ENCODE peak calls at places on chromosomes 7 and 10, in seven cellular contexts. H, R, W, Y, T, M and U are unnamed samples. For H3K4me1, H3K9me3 and H4K20me1, the result is how much of the 10 kb centered on the place peaks cover.

GRCh38 chr10:43237128-43237527 is 29.7 kb downstream of the RASGEF1A start:
- DNase-seq in H (no peak), R (no peak), W (no peak), Y (no peak), T (no peak), M (no peak), U (no peak)

GRCh38 chr7:36865019-36865418 is 140.7 kb upstream of the AOAH start:
- DNase-seq in H (no peak), R (no peak), W (no peak), Y (peak), T (no peak), M (no peak), U (no peak)

GRCh38 chr10:94194256-94194655 is 168.5 kb downstream of the NOC3L start:
- DNase-seq in H (peak), R (no peak), W (peak), Y (peak), T (peak), M (no peak), U (no peak)

GRCh38 chr7:97005764-97006145 is 402 bp downstream of the DLX6 start:
- DNase-seq in H (no peak), R (no peak), W (no peak), Y (no peak), T (no peak), M (no peak), U (no peak)

GRCh38 chr7:116802144-116802747 is 60.1 kb upstream of the CAPZA2 start:
- DNase-seq in H (peak), R (no peak), W (no peak), Y (peak), T (peak), M (peak), U (no peak)

GRCh38 chr7:6026011-6026819 is 5.0 kb upstream of the ANKRD61 start:
- DNase-seq in H (peak), R (peak), W (peak), Y (peak), T (peak), M (peak), U (peak)

GRCh38 chr7:155454183-155455112 is 3.5 kb upstream of the EN2 start:
- DNase-seq in H (no peak), R (no peak), W (no peak), Y (no peak), T (no peak), M (peak), U (peak)

GRCh38 chr7:82109288-82109687 is 334.3 kb downstream of the CACNA2D1 start:
- DNase-seq in H (peak), R (no peak), W (no peak), Y (peak), T (peak), M (no peak), U (no peak)

GRCh38 chr10:7955446-7955845 is 99.0 kb upstream of the GATA3 start:
- DNase-seq in H (peak), R (no peak), W (no peak), Y (no peak), T (no peak), M (no peak), U (no peak)

GRCh38 chr7:86598311-86598710 is 45.4 kb upstream of the GRM3 start:
- DNase-seq in H (no peak), R (peak), W (peak), Y (no peak), T (no peak), M (peak), U (no peak)

GRCh38 chr7:4668510-4668847 is 13.6 kb upstream of the FOXK1 start:
- DNase-seq in H (no peak), R (no peak), W (no peak), Y (no peak), T (no peak), M (no peak), U (no peak)

GRCh38 chr7:105277341-105277740 is 111.4 kb downstream of the SRPK2 start:
- DNase-seq in H (peak), R (no peak), W (peak), Y (peak), T (peak), M (no peak), U (no peak)

GRCh38 chr10:28467615-28468014 is 65.3 kb upstream of the WAC start:
- DNase-seq in H (no peak), R (no peak), W (no peak), Y (no peak), T (no peak), M (no peak), U (no peak)

GRCh38 chr10:80081801-80082750 is 3.6 kb downstream of the TMEM254 start:
- DNase-seq in H (no peak), R (no peak), W (peak), Y (no peak), T (peak), M (no peak), U (no peak)

GRCh38 chr7:127546313-127546712 is 39.1 kb downstream of the GCC1 start:
- DNase-seq in H (no peak), R (no peak), W (no peak), Y (no peak), T (no peak), M (no peak), U (no peak)

GRCh38 chr10:48495282-48496045 is 109.4 kb downstream of the ARHGAP22 start:
- DNase-seq in H (no peak), R (no peak), W (no peak), Y (no peak), T (no peak), M (no peak), U (peak)

GRCh38 chr10:1189166-1190051 is 133.2 kb downstream of the WDR37 start:
- DNase-seq in H (no peak), R (no peak), W (no peak), Y (no peak), T (no peak), M (no peak), U (no peak)

GRCh38 chr7:20190588-20190987 is 26.6 kb downstream of the MACC1 start:
- DNase-seq in H (no peak), R (no peak), W (no peak), Y (no peak), T (no peak), M (no peak), U (no peak)

GRCh38 chr7:84663224-84663623 is 468.6 kb upstream of the SEMA3A start:
- DNase-seq in H (peak), R (no peak), W (no peak), Y (no peak), T (peak), M (no peak), U (no peak)

GRCh38 chr10:63266337-63267327 is 133.5 kb downstream of the NRBF2 start:
- DNase-seq in H (peak), R (no peak), W (no peak), Y (no peak), T (no peak), M (peak), U (no peak)

GRCh38 chr10:125023862-125024495 is 82.1 kb downstream of the ZRANB1 start:
- DNase-seq in H (peak), R (no peak), W (no peak), Y (no peak), T (no peak), M (no peak), U (no peak)

GRCh38 chr10:62047240-62047897 is 145.9 kb downstream of the ARID5B start:
- DNase-seq in H (peak), R (no peak), W (no peak), Y (peak), T (peak), M (no peak), U (peak)

GRCh38 chr7:95427914-95428516 is 6.8 kb downstream of the PON2 start:
- DNase-seq in H (no peak), R (no peak), W (no peak), Y (no peak), T (no peak), M (peak), U (no peak)

GRCh38 chr10:5234106-5234877 is 37.7 kb downstream of the AKR1C4 start:
- DNase-seq in H (peak), R (no peak), W (peak), Y (no peak), T (peak), M (no peak), U (peak)

GRCh38 chr7:128236924-128237586 is 4.0 kb upstream of the LEP start:
- DNase-seq in H (peak), R (no peak), W (no peak), Y (peak), T (peak), M (no peak), U (peak)

GRCh38 chr10:97003804-97004201 is 171.7 kb downstream of the LCOR start:
- DNase-seq in H (no peak), R (no peak), W (no peak), Y (no peak), T (no peak), M (no peak), U (no peak)

GRCh38 chr10:34351161-34351560 is 463.9 kb downstream of the PARD3 start:
- DNase-seq in H (peak), R (no peak), W (no peak), Y (peak), T (peak), M (no peak), U (peak)

GRCh38 chr7:107463139-107464078 is 6.4 kb upstream of the GPR22 start:
- DNase-seq in H (peak), R (peak), W (peak), Y (peak), T (peak), M (peak), U (peak)

GRCh38 chr7:148503900-148504487 is 86.6 kb upstream of the C7orf33 start:
- DNase-seq in H (peak), R (no peak), W (peak), Y (peak), T (peak), M (peak), U (peak)

GRCh38 chr7:156932006-156932405 is 17.5 kb upstream of the NOM1 start:
- DNase-seq in H (peak), R (no peak), W (no peak), Y (no peak), T (no peak), M (no peak), U (peak)

GRCh38 chr10:6607187-6607586 is 27.1 kb upstream of the PRKCQ start:
- DNase-seq in H (no peak), R (no peak), W (no peak), Y (no peak), T (no peak), M (no peak), U (no peak)

GRCh38 chr7:84637568-84638338 is 443.2 kb upstream of the SEMA3A start:
- DNase-seq in H (peak), R (no peak), W (peak), Y (peak), T (peak), M (peak), U (no peak)

GRCh38 chr10:82221750-82222149 is 346.8 kb downstream of the NRG3 start:
- DNase-seq in H (no peak), R (peak), W (no peak), Y (no peak), T (no peak), M (peak), U (no peak)

GRCh38 chr10:5890519-5890878 is 456 bp downstream of the FBH1 start:
- DNase-seq in H (peak), R (no peak), W (peak), Y (peak), T (no peak), M (peak), U (peak)

GRCh38 chr10:48533951-48534720 is 70.7 kb downstream of the ARHGAP22 start:
- DNase-seq in H (peak), R (peak), W (no peak), Y (peak), T (no peak), M (no peak), U (no peak)

GRCh38 chr10:72918352-72918751 is 24.8 kb downstream of the OIT3 start:
- DNase-seq in H (no peak), R (no peak), W (no peak), Y (no peak), T (no peak), M (no peak), U (no peak)

GRCh38 chr7:151992375-151992774 is 33.1 kb upstream of the GALNT11 start:
- DNase-seq in H (peak), R (peak), W (peak), Y (peak), T (no peak), M (peak), U (no peak)

GRCh38 chr10:109114578-109114977 is 808.7 kb downstream of the XPNPEP1 start:
- DNase-seq in H (peak), R (no peak), W (no peak), Y (no peak), T (no peak), M (no peak), U (no peak)

GRCh38 chr10:49177391-49178355 is 10.5 kb downstream of the TMEM273 start:
- DNase-seq in H (peak), R (no peak), W (peak), Y (peak), T (peak), M (no peak), U (peak)

GRCh38 chr10:11227103-11227502 is 209.4 kb downstream of the CELF2 start:
- DNase-seq in H (no peak), R (no peak), W (no peak), Y (no peak), T (no peak), M (no peak), U (no peak)
- H3K4me1 ChIP-seq in H (under half), R (under half), W (under half), Y (under half), T (under half), M (under half), U (under half)

GRCh38 chr7:157952050-157952667 is 615.4 kb downstream of the DNAJB6 start:
- DNase-seq in H (no peak), R (peak), W (no peak), Y (no peak), T (no peak), M (no peak), U (no peak)

GRCh38 chr7:157952841-157953645 is 616.2 kb downstream of the DNAJB6 start:
- DNase-seq in H (no peak), R (peak), W (no peak), Y (no peak), T (no peak), M (no peak), U (no peak)

GRCh38 chr7:157951300-157952049 is 614.7 kb downstream of the DNAJB6 start:
- DNase-seq in H (no peak), R (peak), W (no peak), Y (no peak), T (no peak), M (no peak), U (no peak)

GRCh38 chr7:157955383-157955999 is 618.7 kb downstream of the DNAJB6 start:
- DNase-seq in H (no peak), R (peak), W (no peak), Y (no peak), T (no peak), M (peak), U (no peak)

DNA sequence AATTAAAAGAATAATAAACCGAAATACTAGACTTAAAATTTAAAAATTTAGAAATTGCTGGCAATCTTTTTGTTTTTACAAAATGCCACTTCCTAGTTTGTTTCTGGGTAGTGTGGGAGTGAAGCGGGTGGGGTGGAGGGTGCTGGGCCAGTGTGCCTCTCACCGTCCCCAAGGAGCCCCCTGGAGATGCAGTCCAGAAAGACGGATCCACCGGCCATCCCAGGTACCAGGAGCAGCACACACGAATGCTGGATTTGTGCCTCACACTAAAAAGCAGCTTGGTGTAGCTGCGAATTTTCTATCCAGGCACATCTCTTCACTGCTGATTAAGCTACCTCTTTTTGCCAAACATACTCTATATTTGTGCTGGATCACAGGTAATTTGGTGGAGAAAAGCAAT is 618.1 kb downstream of the DNAJB6 start:
- DNase-seq in H (no peak), R (no peak), W (no peak), Y (no peak), T (no peak), M (no peak), U (no peak)
- H3K9me3 ChIP-seq in H (under half), R (under half), W (under half), Y (under half), T (under half), M (under half), U (under half)

GRCh38 chr10:110996256-110996655 is 76.9 kb downstream of the SHOC2 start:
- DNase-seq in H (no peak), R (no peak), W (no peak), Y (no peak), T (no peak), M (no peak), U (no peak)
- H4K20me1 ChIP-seq in H (under half), R (under half), W (under half), Y (under half), T (under half), M (under half), U (under half)

GRCh38 chr10:132713421-132714095 is 72.4 kb downstream of the NKX6-2 start:
- DNase-seq in H (no peak), R (no peak), W (no peak), Y (no peak), T (no peak), M (no peak), U (no peak)

GRCh38 chr10:132711618-132712051 is 74.3 kb downstream of the NKX6-2 start:
- DNase-seq in H (no peak), R (no peak), W (no peak), Y (no peak), T (no peak), M (no peak), U (no peak)

GRCh38 chr10:132712291-132712690 is 73.7 kb downstream of the NKX6-2 start:
- DNase-seq in H (no peak), R (no peak), W (no peak), Y (no peak), T (no peak), M (no peak), U (no peak)

GRCh38 chr10:132714096-132714721 is 71.7 kb downstream of the NKX6-2 start:
- DNase-seq in H (no peak), R (peak), W (no peak), Y (peak), T (no peak), M (peak), U (no peak)

DNA sequence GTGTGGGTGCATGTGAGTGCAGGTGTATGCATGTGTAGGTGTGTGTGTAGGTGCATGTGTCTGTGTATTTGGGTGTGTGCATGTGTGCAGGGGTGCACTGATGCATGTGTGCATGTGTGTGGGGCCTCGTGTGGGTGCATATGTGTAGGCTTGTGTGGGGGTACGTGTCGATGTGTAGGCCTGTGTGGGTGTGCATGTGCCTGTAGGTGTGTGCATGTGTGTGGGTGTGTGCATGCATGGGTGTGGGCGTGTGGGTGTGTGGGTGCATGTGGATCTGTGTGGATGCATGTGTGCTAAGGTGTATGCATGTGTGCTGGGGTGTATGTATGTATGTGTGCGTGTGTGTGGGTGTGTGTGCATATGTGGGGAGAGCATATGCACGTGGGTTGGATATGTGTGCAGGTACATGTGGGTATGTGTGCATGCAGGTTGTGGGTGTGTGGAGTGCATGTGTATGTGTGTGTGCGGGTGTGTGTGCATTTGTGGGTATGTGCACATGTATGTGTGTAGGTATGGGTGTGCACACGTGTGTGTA is 73.2 kb downstream of the NKX6-2 start:
- DNase-seq in H (no peak), R (no peak), W (no peak), Y (no peak), T (no peak), M (no peak), U (no peak)
- H3K4me1 ChIP-seq in H (under half), R (under half), W (under half), Y (under half), T (under half), M (under half), U (under half)